ENCODE peak calls at places on chromosome 22, in five cellular contexts. One of them, this sample, is unnamed.

GRCh38 chr22:44037519-44038370 is 13.6 kb downstream of the PARVB start:
- DNase-seq in IMR-90: peak
- DNase-seq in H1: no peak
- DNase-seq in mesendoderm: peak
- DNase-seq in neuronal stem cell: no peak
- DNase-seq in this sample: peak

GRCh38 chr22:43625242-43625641 is 186.9 kb downstream of the EFCAB6 start:
- DNase-seq in IMR-90: no peak
- DNase-seq in H1: no peak
- DNase-seq in mesendoderm: no peak
- DNase-seq in neuronal stem cell: no peak
- DNase-seq in this sample: no peak

GRCh38 chr22:46295277-46295971 is 1.2 kb upstream of the GTSE1 start:
- DNase-seq in IMR-90: no peak
- DNase-seq in H1: no peak
- DNase-seq in mesendoderm: no peak
- DNase-seq in neuronal stem cell: no peak
- DNase-seq in this sample: no peak

GRCh38 chr22:47043835-47044721 is 281.6 kb downstream of the TBC1D22A start:
- DNase-seq in IMR-90: peak
- DNase-seq in H1: no peak
- DNase-seq in mesendoderm: no peak
- DNase-seq in neuronal stem cell: no peak
- DNase-seq in this sample: peak

GRCh38 chr22:45164217-45165123 is 745 bp downstream of the NUP50 start:
- DNase-seq in IMR-90: no peak
- DNase-seq in H1: peak
- DNase-seq in mesendoderm: peak
- DNase-seq in neuronal stem cell: peak
- DNase-seq in this sample: peak

GRCh38 chr22:19879651-19879995 is 24.9 kb upstream of the GNB1L start:
- DNase-seq in IMR-90: no peak
- DNase-seq in H1: peak
- DNase-seq in mesendoderm: no peak
- DNase-seq in neuronal stem cell: no peak
- DNase-seq in this sample: no peak

GRCh38 chr22:21598302-21598701 is 30.8 kb downstream of the UBE2L3 start:
- DNase-seq in IMR-90: no peak
- DNase-seq in H1: no peak
- DNase-seq in mesendoderm: no peak
- DNase-seq in neuronal stem cell: no peak
- DNase-seq in this sample: no peak

GRCh38 chr22:49589811-49590210 is 237.9 kb downstream of the BRD1 start:
- DNase-seq in IMR-90: no peak
- DNase-seq in H1: no peak
- DNase-seq in mesendoderm: no peak
- DNase-seq in neuronal stem cell: no peak
- DNase-seq in this sample: no peak

GRCh38 chr22:43228330-43228729 is 41.4 kb upstream of the TTLL12 start:
- DNase-seq in IMR-90: peak
- DNase-seq in H1: peak
- DNase-seq in mesendoderm: peak
- DNase-seq in neuronal stem cell: no peak
- DNase-seq in this sample: peak

GRCh38 chr22:21606775-21607174 is 23.0 kb downstream of the YDJC start:
- DNase-seq in IMR-90: no peak
- DNase-seq in H1: no peak
- DNase-seq in mesendoderm: no peak
- DNase-seq in neuronal stem cell: no peak
- DNase-seq in this sample: no peak

GRCh38 chr22:50715776-50716175 is 22.2 kb upstream of the ACR start:
- DNase-seq in IMR-90: no peak
- DNase-seq in H1: no peak
- DNase-seq in mesendoderm: no peak
- DNase-seq in neuronal stem cell: no peak
- DNase-seq in this sample: no peak

GRCh38 chr22:26360169-26360885 is 68.7 kb upstream of the ASPHD2 start:
- DNase-seq in IMR-90: peak
- DNase-seq in H1: peak
- DNase-seq in mesendoderm: peak
- DNase-seq in neuronal stem cell: peak
- DNase-seq in this sample: peak

GRCh38 chr22:19524170-19525115 is at the start of gene CLDN5:
- DNase-seq in IMR-90: no peak
- DNase-seq in H1: peak
- DNase-seq in mesendoderm: peak
- DNase-seq in neuronal stem cell: peak
- DNase-seq in this sample: peak

GRCh38 chr22:49703990-49704344 is 123.7 kb downstream of the BRD1 start:
- DNase-seq in IMR-90: no peak
- DNase-seq in H1: peak
- DNase-seq in mesendoderm: no peak
- DNase-seq in neuronal stem cell: no peak
- DNase-seq in this sample: no peak

GRCh38 chr22:22959147-22959827 is 71.7 kb downstream of the IGLL5 start:
- DNase-seq in IMR-90: peak
- DNase-seq in H1: peak
- DNase-seq in mesendoderm: peak
- DNase-seq in neuronal stem cell: peak
- DNase-seq in this sample: peak

GRCh38 chr22:24413726-24414385 is 13.5 kb upstream of the ADORA2A start:
- DNase-seq in IMR-90: no peak
- DNase-seq in H1: no peak
- DNase-seq in mesendoderm: no peak
- DNase-seq in neuronal stem cell: no peak
- DNase-seq in this sample: peak

GRCh38 chr22:50060441-50061140 is 2.5 kb upstream of the TTLL8 start:
- DNase-seq in IMR-90: no peak
- DNase-seq in H1: no peak
- DNase-seq in mesendoderm: peak
- DNase-seq in neuronal stem cell: no peak
- DNase-seq in this sample: no peak

DNA sequence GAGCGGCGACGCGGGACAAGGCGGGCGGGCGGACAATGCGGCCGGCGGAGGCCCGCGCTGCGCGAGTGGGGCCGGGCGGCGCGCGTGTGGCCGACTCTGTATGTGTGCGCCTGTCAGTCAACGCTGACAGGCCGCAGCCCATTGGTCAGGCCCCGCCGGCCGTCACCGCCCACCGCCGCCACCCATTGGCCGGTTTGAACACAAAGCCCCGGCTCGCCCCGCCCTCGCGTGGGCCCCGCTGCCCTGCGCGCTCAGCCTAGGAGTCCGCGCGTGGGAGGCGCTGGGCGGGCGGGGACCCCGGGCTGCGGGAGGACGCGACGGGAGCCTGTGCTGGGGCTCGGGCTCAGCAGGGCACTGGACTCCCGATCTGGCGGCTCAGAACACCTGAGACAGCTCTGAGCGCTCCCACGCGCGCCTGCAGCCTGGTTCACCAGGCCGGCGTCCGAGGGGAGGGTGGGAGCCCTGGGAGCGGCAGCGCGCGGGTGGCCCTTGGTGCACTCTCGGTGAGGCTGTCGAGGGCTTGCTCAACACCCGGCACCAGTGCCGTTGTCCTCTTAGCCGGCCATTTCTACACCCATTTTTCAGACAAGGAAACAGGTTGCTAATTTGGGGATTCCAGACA is at the start of gene SUN2:
- DNase-seq in IMR-90: peak
- DNase-seq in H1: peak
- DNase-seq in mesendoderm: peak
- DNase-seq in neuronal stem cell: peak
- DNase-seq in this sample: peak
- H3K18ac ChIP-seq in IMR-90: peak
- H3K18ac ChIP-seq in H1: peak
- H3K18ac ChIP-seq in mesendoderm: peak
- H3K18ac ChIP-seq in neuronal stem cell: peak
- H3K18ac ChIP-seq in this sample: peak

GRCh38 chr22:37187552-37187890 is 526 bp downstream of the C1QTNF6 start:
- DNase-seq in IMR-90: peak
- DNase-seq in H1: no peak
- DNase-seq in mesendoderm: peak
- DNase-seq in neuronal stem cell: no peak
- DNase-seq in this sample: peak
- H3K18ac ChIP-seq in IMR-90: peak
- H3K18ac ChIP-seq in H1: peak
- H3K18ac ChIP-seq in mesendoderm: peak
- H3K18ac ChIP-seq in neuronal stem cell: peak
- H3K18ac ChIP-seq in this sample: peak

GRCh38 chr22:29267462-29267857 is 321 bp downstream of the RHBDD3 start:
- DNase-seq in IMR-90: no peak
- DNase-seq in H1: no peak
- DNase-seq in mesendoderm: no peak
- DNase-seq in neuronal stem cell: no peak
- DNase-seq in this sample: no peak

GRCh38 chr22:29266564-29267461 is 968 bp downstream of the RHBDD3 start:
- DNase-seq in IMR-90: peak
- DNase-seq in H1: no peak
- DNase-seq in mesendoderm: peak
- DNase-seq in neuronal stem cell: no peak
- DNase-seq in this sample: peak

GRCh38 chr22:29269230-29269604 is 1.1 kb downstream of the EWSR1 start:
- DNase-seq in IMR-90: no peak
- DNase-seq in H1: no peak
- DNase-seq in mesendoderm: peak
- DNase-seq in neuronal stem cell: no peak
- DNase-seq in this sample: peak

GRCh38 chr22:29268511-29269229 is 602 bp downstream of the EWSR1 start:
- DNase-seq in IMR-90: peak
- DNase-seq in H1: no peak
- DNase-seq in mesendoderm: peak
- DNase-seq in neuronal stem cell: peak
- DNase-seq in this sample: peak

GRCh38 chr22:29267858-29268510 is at the start of the genes EWSR1 and RHBDD3:
- DNase-seq in IMR-90: peak
- DNase-seq in H1: peak
- DNase-seq in mesendoderm: peak
- DNase-seq in neuronal stem cell: peak
- DNase-seq in this sample: peak
- H3K18ac ChIP-seq in IMR-90: peak
- H3K18ac ChIP-seq in H1: peak
- H3K18ac ChIP-seq in mesendoderm: peak
- H3K18ac ChIP-seq in neuronal stem cell: peak
- H3K18ac ChIP-seq in this sample: peak

GRCh38 chr22:27801616-27802388 is at the start of gene MN1:
- DNase-seq in IMR-90: peak
- DNase-seq in H1: peak
- DNase-seq in mesendoderm: no peak
- DNase-seq in neuronal stem cell: peak
- DNase-seq in this sample: peak
- H3K18ac ChIP-seq in IMR-90: peak
- H3K18ac ChIP-seq in H1: peak
- H3K18ac ChIP-seq in mesendoderm: peak
- H3K18ac ChIP-seq in neuronal stem cell: peak
- H3K18ac ChIP-seq in this sample: peak

DNA sequence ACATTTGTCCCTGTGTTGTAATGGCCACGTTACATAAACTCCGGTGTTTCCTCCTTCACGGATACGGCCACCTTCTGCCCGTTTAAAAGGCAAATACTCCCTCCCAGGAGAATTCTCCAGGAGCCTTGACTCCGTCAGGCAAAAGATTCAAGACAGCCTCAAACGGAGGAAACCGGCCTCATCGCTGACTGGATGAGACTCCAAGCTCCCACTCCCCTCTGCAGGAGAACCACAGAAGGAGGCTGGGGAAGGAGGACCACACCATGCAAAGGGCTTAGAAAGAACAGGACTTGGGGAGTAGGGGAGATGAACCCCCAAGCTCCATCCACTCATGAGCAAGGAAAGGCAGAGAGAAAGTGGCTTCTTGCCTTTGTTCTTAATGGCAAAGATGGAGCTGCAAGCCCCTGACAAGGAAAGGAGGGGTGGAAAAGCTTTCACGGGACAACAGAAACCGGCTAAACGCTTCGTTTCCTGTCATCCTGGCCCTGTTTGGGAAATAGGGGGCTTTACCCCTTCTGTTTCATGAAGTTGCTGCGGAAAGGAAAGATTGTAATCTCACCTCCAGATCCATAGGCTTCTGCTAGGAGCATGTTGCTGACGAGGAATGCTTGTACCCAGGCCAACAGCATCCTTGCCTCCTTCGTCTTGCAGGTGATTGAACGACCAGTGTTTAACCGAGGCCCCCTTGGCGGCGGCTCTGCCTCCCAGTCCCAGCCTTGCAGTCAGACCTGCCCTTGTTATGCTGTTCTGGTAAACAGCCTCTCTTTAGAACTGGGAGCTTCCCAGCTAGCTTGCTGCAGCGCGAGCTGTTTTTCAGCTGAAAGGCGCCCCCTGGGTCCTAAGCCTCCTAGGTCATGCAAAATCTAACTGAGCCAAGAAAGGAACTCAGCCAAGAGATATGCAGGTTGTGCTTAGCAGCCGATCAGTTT is at the start of gene PIK3IP1:
- DNase-seq in IMR-90: peak
- DNase-seq in H1: peak
- DNase-seq in mesendoderm: peak
- DNase-seq in neuronal stem cell: peak
- DNase-seq in this sample: peak
- H3K18ac ChIP-seq in IMR-90: peak
- H3K18ac ChIP-seq in H1: no peak
- H3K18ac ChIP-seq in mesendoderm: no peak
- H3K18ac ChIP-seq in neuronal stem cell: peak
- H3K18ac ChIP-seq in this sample: peak

DNA sequence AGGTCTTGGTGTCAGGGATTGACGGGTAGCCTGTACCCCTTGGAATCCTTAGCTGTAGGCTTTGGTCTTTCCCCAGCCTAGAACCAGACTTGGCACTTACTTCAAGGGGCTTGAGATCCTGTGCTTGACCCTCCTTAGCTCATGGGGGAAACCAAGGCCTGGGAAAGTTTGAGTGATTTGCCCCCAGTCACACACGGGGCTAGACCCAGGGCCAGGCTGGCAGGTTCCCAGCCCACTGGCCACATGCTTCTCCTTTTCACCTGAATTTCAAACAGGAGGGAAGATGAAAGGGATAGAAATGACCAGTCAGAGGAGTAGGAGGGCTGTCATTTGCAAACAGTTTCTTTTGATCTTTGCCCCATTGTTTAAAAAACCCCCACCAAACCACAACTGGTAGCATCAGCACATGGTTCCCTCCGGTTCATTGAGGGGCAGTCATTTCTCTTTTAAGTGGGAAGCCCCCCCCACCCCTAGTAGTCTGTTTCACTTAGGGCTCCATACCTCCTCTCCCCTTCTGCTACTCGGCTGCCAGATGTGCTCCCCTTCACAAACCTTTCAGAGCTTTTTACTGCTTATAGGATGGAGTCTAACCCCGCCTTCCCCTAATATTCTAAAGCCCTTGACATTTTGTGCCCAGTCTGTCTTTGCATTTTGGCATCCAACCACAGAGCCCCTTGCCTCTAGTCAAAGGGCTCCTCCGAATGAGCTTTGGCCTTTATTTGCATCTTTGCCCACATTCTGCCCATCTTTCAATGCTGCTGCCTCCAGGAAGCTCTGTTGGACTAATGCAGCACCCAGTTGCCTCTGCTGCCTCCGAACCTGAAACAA is 37.6 kb downstream of the ZNRF3 start:
- DNase-seq in IMR-90: no peak
- DNase-seq in H1: no peak
- DNase-seq in mesendoderm: no peak
- DNase-seq in neuronal stem cell: no peak
- DNase-seq in this sample: no peak
- H3K18ac ChIP-seq in IMR-90: no peak
- H3K18ac ChIP-seq in H1: no peak
- H3K18ac ChIP-seq in mesendoderm: no peak
- H3K18ac ChIP-seq in neuronal stem cell: no peak
- H3K18ac ChIP-seq in this sample: no peak

GRCh38 chr22:38295863-38296262 is 21.4 kb downstream of the CSNK1E start:
- DNase-seq in IMR-90: no peak
- DNase-seq in H1: no peak
- DNase-seq in mesendoderm: no peak
- DNase-seq in neuronal stem cell: no peak
- DNase-seq in this sample: no peak
- H3K18ac ChIP-seq in IMR-90: no peak
- H3K18ac ChIP-seq in H1: no peak
- H3K18ac ChIP-seq in mesendoderm: no peak
- H3K18ac ChIP-seq in neuronal stem cell: no peak
- H3K18ac ChIP-seq in this sample: no peak